ENCODE peak calls at places on chromosomes 1 and 21, in four cellular contexts. One of them, this sample, is unnamed.

GRCh38 chr1:58361134-58361533 is 185.4 kb downstream of the OMA1 start:
- DNase-seq in AG08395: no peak
- DNase-seq in ACHN: no peak
- DNase-seq in CD4-positive, alpha-beta T cell: no peak
- DNase-seq in this sample: no peak

GRCh38 chr1:165539908-165540307 is 3.9 kb upstream of the LRRC52 start:
- DNase-seq in AG08395: no peak
- DNase-seq in ACHN: no peak
- DNase-seq in CD4-positive, alpha-beta T cell: no peak
- DNase-seq in this sample: no peak

GRCh38 chr1:33342041-33342723 is 21.3 kb upstream of the A3GALT2 start:
- DNase-seq in AG08395: peak
- DNase-seq in ACHN: peak
- DNase-seq in CD4-positive, alpha-beta T cell: no peak
- DNase-seq in this sample: peak

GRCh38 chr1:86419277-86419903 is 4.6 kb upstream of the CLCA2 start:
- DNase-seq in AG08395: peak
- DNase-seq in ACHN: peak
- DNase-seq in CD4-positive, alpha-beta T cell: peak
- DNase-seq in this sample: no peak

GRCh38 chr1:200776949-200777348 is 38.3 kb downstream of the CAMSAP2 start:
- DNase-seq in AG08395: no peak
- DNase-seq in ACHN: no peak
- DNase-seq in CD4-positive, alpha-beta T cell: no peak
- DNase-seq in this sample: no peak

GRCh38 chr1:210296682-210297081 is 32.0 kb upstream of the HHAT start:
- DNase-seq in AG08395: no peak
- DNase-seq in ACHN: no peak
- DNase-seq in CD4-positive, alpha-beta T cell: no peak
- DNase-seq in this sample: no peak

GRCh38 chr1:226825037-226825745 is 45.2 kb upstream of the PSEN2 start:
- DNase-seq in AG08395: no peak
- DNase-seq in ACHN: no peak
- DNase-seq in CD4-positive, alpha-beta T cell: no peak
- DNase-seq in this sample: no peak

GRCh38 chr21:35189077-35189863 is 140.2 kb upstream of the RUNX1 start:
- DNase-seq in AG08395: peak
- DNase-seq in ACHN: no peak
- DNase-seq in CD4-positive, alpha-beta T cell: no peak
- DNase-seq in this sample: no peak

GRCh38 chr1:185401019-185401418 is 84.0 kb upstream of the IVNS1ABP start:
- DNase-seq in AG08395: no peak
- DNase-seq in ACHN: no peak
- DNase-seq in CD4-positive, alpha-beta T cell: no peak
- DNase-seq in this sample: no peak

GRCh38 chr1:246687002-246687401 is 37.2 kb upstream of the SCCPDH start:
- DNase-seq in AG08395: no peak
- DNase-seq in ACHN: no peak
- DNase-seq in CD4-positive, alpha-beta T cell: no peak
- DNase-seq in this sample: no peak

GRCh38 chr1:19925342-19926070 is 2.1 kb upstream of the PLA2G2E start:
- DNase-seq in AG08395: no peak
- DNase-seq in ACHN: no peak
- DNase-seq in CD4-positive, alpha-beta T cell: no peak
- DNase-seq in this sample: no peak

GRCh38 chr1:200869376-200869752 is 3.4 kb upstream of the GPR25 start:
- DNase-seq in AG08395: no peak
- DNase-seq in ACHN: no peak
- DNase-seq in CD4-positive, alpha-beta T cell: no peak
- DNase-seq in this sample: no peak

GRCh38 chr1:214234635-214235025 is 46.3 kb upstream of the SMYD2 start:
- DNase-seq in AG08395: no peak
- DNase-seq in ACHN: no peak
- DNase-seq in CD4-positive, alpha-beta T cell: no peak
- DNase-seq in this sample: peak